ENCODE peak calls at places on chromosomes 7 and 10, in five cellular contexts. W is transverse colon, S is H1, E is A549, H is tibial nerve. C is an unnamed sample. For H3K4me1, the result is how much of the 10 kb centered on the place peaks cover.

GRCh38 chr7:52260046-52260665 is 775.3 kb upstream of the POM121L12 start:
- DNase-seq in W (no peak), S (no peak), E (peak), H (no peak), C (peak)

GRCh38 chr7:70044064-70044463 is 445.8 kb downstream of the AUTS2 start:
- DNase-seq in W (peak), S (no peak), E (no peak), H (no peak), C (no peak)

GRCh38 chr7:33050425-33051318 is 11.9 kb downstream of the NT5C3A start:
- DNase-seq in W (no peak), S (no peak), E (peak), H (peak), C (no peak)

GRCh38 chr10:79239930-79240713 is 107.1 kb upstream of the PPIF start:
- DNase-seq in W (no peak), S (peak), E (no peak), H (no peak), C (no peak)

GRCh38 chr7:16652888-16653287 is 6.9 kb downstream of the BZW2 start:
- DNase-seq in W (no peak), S (no peak), E (no peak), H (no peak), C (peak)

GRCh38 chr7:132250480-132251326 is 325.6 kb downstream of the PLXNA4 start:
- DNase-seq in W (no peak), S (no peak), E (no peak), H (no peak), C (no peak)

GRCh38 chr10:124152781-124153600 is 59.6 kb upstream of the CHST15 start:
- DNase-seq in W (peak), S (no peak), E (peak), H (peak), C (peak)

GRCh38 chr7:91720255-91720937 is 160.1 kb downstream of the MTERF1 start:
- DNase-seq in W (no peak), S (no peak), E (no peak), H (no peak), C (no peak)

GRCh38 chr7:55572378-55573233 is at the start of gene VOPP1:
- DNase-seq in W (peak), S (peak), E (peak), H (no peak), C (peak)

GRCh38 chr10:14345262-14345661 is 14.5 kb upstream of the FRMD4A start:
- DNase-seq in W (no peak), S (no peak), E (no peak), H (no peak), C (no peak)

GRCh38 chr7:157662110-157662791 is 325.4 kb downstream of the DNAJB6 start:
- DNase-seq in W (no peak), S (no peak), E (no peak), H (no peak), C (no peak)

GRCh38 chr7:84336303-84336702 is 141.7 kb upstream of the SEMA3A start:
- DNase-seq in W (no peak), S (no peak), E (no peak), H (no peak), C (no peak)

GRCh38 chr7:150381785-150382122 is 2.6 kb downstream of the ZNF775 start:
- DNase-seq in W (no peak), S (no peak), E (no peak), H (no peak), C (no peak)

GRCh38 chr10:52135101-52135500 is 179.0 kb upstream of the DKK1 start:
- DNase-seq in W (no peak), S (no peak), E (no peak), H (no peak), C (no peak)

GRCh38 chr10:7409732-7410168 is 1.1 kb downstream of the SFMBT2 start:
- DNase-seq in W (no peak), S (no peak), E (peak), H (no peak), C (no peak)

GRCh38 chr10:112131996-112132395 is 51.6 kb downstream of the GPAM start:
- DNase-seq in W (no peak), S (peak), E (no peak), H (no peak), C (no peak)
- TF ChIP-seq POLR2A in W (no peak), S (no peak), E (no peak), H (no peak), C (no peak)

GRCh38 chr7:114628362-114628761 is 213.7 kb downstream of the FOXP2 start:
- DNase-seq in W (no peak), S (no peak), E (no peak), H (no peak), C (no peak)
- TF ChIP-seq EP300 in W (no peak), S (no peak), E (no peak), H (no peak), C (no peak)

DNA sequence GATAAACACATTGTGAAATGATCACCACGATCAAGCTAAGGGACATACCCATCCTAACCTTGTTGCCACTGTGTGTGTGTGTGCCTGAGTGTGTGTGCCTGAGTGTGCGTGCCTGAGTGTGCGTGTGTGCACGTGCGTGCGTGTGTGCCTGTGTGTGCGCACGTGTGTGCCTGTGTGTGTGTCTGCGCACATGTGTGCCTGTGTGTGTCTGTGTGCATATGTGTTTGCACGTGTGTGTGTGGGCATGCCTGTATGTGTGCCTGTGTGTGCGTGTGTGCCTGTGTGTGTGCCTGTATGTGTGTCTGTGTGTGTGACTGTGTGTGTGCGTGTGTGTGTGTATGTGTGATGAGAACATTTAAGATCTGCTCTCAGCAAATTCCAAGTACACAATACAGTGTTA is 244.1 kb upstream of the DPP6 start:
- DNase-seq in W (no peak), S (no peak), E (no peak), H (no peak), C (no peak)
- H3K4me1 ChIP-seq in W (under half), S (under half), E (under half), H (under half), C (under half)

DNA sequence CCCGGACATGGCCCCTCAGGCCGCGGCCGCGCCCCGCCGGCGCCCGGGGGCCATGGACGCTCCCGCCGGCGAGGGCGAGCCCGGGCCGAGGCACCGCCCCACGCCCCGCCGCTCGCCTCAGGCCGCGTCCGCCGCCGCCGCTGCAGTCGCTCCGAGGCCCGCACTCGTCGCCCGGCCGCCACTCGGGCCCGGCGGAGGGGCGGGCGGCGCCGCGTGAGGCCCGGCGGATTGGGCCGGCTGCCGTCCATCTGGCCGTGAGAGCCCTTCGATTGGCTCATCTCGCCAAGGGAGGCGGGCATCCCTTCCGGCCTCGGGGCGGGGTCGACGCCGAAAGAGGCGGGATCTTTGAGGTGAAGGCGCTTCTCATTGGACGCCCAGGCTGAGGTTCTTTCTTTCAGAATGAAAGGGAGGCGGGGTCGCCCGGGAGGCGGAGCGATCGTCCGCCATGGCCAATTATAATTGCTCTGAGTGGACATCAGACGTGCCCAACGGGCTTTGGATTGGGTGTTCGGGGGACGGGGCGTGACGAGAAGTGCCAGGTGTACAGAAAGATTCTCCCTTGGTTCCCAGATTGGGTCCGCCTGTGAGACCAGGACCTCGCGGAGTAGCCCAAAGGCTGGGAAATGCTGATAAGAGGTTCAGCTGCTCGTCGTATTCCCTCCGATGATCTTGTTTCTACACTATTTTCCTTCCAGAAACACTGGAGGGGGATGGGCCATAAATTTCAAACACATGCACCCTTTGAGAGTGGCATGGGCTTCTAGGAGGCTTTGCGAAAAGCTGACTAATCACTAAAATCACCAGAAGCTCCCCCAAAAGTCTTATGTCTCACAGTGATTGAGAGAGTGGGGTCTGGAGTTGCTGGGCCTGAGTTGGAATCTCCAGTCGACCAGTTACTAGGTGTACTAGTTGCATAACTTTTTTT is at the start of gene GNA12:
- DNase-seq in W (peak), S (peak), E (peak), H (peak), C (peak)
- TF ChIP-seq POLR2A in W (no peak), S (peak), E (peak), H (no peak), C (no peak)

DNA sequence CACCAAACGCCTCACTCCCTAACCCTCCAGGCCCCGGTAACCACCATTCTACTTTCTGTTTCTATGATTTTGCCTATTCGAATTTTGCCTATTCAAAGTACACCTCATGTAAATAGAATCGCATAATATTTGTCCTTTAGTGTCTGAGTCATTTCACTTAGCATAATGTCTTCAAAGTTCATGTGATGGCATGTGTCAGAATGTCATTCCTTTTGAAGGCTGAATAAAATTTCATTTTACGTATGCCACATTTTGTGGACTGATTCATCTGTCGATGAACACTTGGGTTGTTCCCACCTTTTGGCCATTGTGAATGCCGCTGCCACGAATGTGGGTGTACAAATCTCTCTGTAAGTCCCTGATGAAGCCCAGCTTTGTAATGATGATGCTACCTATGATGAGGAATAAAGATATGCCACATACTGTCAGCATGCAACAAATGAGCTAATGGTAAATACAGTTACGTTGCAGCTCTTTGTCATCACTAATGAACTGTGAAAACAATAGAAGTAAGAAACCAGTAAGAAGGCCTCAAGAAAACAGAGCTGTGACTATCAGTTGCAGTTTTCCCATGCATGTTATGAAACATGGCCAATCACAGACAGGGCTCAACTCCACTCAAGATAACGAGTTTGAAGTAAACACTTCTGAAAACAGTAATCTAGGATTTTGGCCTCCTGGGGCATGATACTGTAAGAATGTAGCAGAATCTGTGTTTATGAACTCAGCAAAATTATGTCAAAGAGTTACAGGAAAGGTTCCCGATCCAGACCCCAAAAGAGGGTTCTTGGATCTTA is 120.0 kb downstream of the ADAM12 start:
- DNase-seq in W (no peak), S (no peak), E (no peak), H (no peak), C (no peak)
- TF ChIP-seq EP300 in W (no peak), S (no peak), E (no peak), H (no peak), C (no peak)

GRCh38 chr10:110852897-110853296 is 18.8 kb upstream of the PDCD4 start:
- DNase-seq in W (no peak), S (no peak), E (no peak), H (no peak), C (no peak)
- H3K4me1 ChIP-seq in W (under half), S (under half), E (under half), H (under half), C (under half)

C was measured in stomach.